ENCODE peak calls at places on chromosomes 11 and 22, in six cellular contexts. K, O, B, G, J and R are unnamed samples.
A peak's percentile ranks its signal among the peaks of the same experiment; 100 is the strongest.

GRCh38 chr11:5605849-5606248 is 9.4 kb downstream of the TRIM6 start:
- DNase-seq in K (no peak), O (no peak), B (no peak), G (no peak), J (no peak), R (no peak)

GRCh38 chr11:23540101-23540561 is 679.9 kb upstream of the CCDC179 start:
- DNase-seq in K (no peak), O (no peak), B (no peak), G (no peak), J (no peak), R (peak; percentile 51)

GRCh38 chr11:2691355-2691761 is 8.4 kb downstream of the KCNQ1OT1 start:
- DNase-seq in K (no peak), O (no peak), B (no peak), G (no peak), J (no peak), R (no peak)

GRCh38 chr11:86463955-86464354 is 89.3 kb downstream of the CCDC81 start:
- DNase-seq in K (no peak), O (no peak), B (no peak), G (no peak), J (no peak), R (no peak)

GRCh38 chr11:122751298-122752070 is 86.8 kb upstream of the CRTAM start:
- DNase-seq in K (no peak), O (no peak), B (no peak), G (no peak), J (no peak), R (no peak)

GRCh38 chr11:131561486-131561885 is 191.1 kb downstream of the NTM start:
- DNase-seq in K (no peak), O (no peak), B (no peak), G (no peak), J (no peak), R (no peak)

GRCh38 chr11:109939176-109939810 is 153.9 kb upstream of the ZC3H12C start:
- DNase-seq in K (no peak), O (no peak), B (no peak), G (no peak), J (no peak), R (peak; percentile 24)

GRCh38 chr11:115653926-115654325 is 149.7 kb upstream of the CADM1 start:
- DNase-seq in K (no peak), O (no peak), B (no peak), G (no peak), J (no peak), R (no peak)

GRCh38 chr11:2208691-2209369 is 37.2 kb upstream of the TH start:
- DNase-seq in K (no peak), O (no peak), B (no peak), G (peak; percentile 35), J (no peak), R (no peak)

GRCh38 chr22:21867528-21868266 is at the start of gene MAPK1:
- DNase-seq in K (peak; percentile 97), O (peak; percentile 97), B (peak; percentile 92), G (peak; percentile 95), J (peak; percentile 89), R (peak; percentile 93)

GRCh38 chr22:40671796-40672360 is 7.4 kb upstream of the MCHR1 start:
- DNase-seq in K (no peak), O (no peak), B (no peak), G (no peak), J (no peak), R (no peak)

GRCh38 chr22:17085277-17086091 is 684 bp downstream of the IL17RA start:
- DNase-seq in K (peak; percentile 62), O (peak; percentile 75), B (peak; percentile 46), G (no peak), J (no peak), R (no peak)

GRCh38 chr22:25900390-25900789 is 158.4 kb downstream of the MYO18B start:
- DNase-seq in K (no peak), O (no peak), B (no peak), G (no peak), J (no peak), R (no peak)

GRCh38 chr11:912266-912665 is 1.7 kb upstream of the CHID1 start:
- DNase-seq in K (no peak), O (no peak), B (no peak), G (no peak), J (no peak), R (no peak)

GRCh38 chr22:19068784-19069271 is 53.4 kb downstream of the DGCR2 start:
- DNase-seq in K (no peak), O (no peak), B (no peak), G (no peak), J (no peak), R (no peak)

GRCh38 chr22:37079158-37079557 is 27.6 kb downstream of the KCTD17 start:
- DNase-seq in K (no peak), O (no peak), B (no peak), G (peak; percentile 57), J (no peak), R (no peak)

GRCh38 chr11:80958414-80958813 is 1517.6 kb upstream of the TENM4 start:
- DNase-seq in K (no peak), O (no peak), B (no peak), G (no peak), J (no peak), R (no peak)

GRCh38 chr11:65779919-65780769 is 632 bp downstream of the AP5B1 start:
- DNase-seq in K (peak; percentile 95), O (peak; percentile 80), B (peak; percentile 62), G (peak; percentile 91), J (peak; percentile 56), R (peak; percentile 92)

GRCh38 chr22:41009222-41009948 is 58.2 kb downstream of the RBX1 start:
- DNase-seq in K (no peak), O (no peak), B (no peak), G (no peak), J (no peak), R (no peak)

GRCh38 chr11:130601141-130601540 is 152.7 kb downstream of the ADAMTS15 start:
- DNase-seq in K (no peak), O (no peak), B (no peak), G (no peak), J (no peak), R (no peak)

GRCh38 chr11:62830904-62831519 is 839 bp downstream of the STX5 start:
- DNase-seq in K (peak; percentile 40), O (no peak), B (no peak), G (no peak), J (no peak), R (peak; percentile 53)

GRCh38 chr11:69696749-69697488 is 6.9 kb downstream of the FGF19 start:
- DNase-seq in K (no peak), O (no peak), B (no peak), G (no peak), J (no peak), R (no peak)